ENCODE peak calls at places on chromosomes 5 and 9, in eight cellular contexts. One of them, this sample, is unnamed.

GRCh38 chr5:92678576-92679105 is 902.4 kb downstream of the NR2F1-AS1 start:
- DNase-seq in iris pigment epithelial cell: no peak
- DNase-seq in astrocyte of the spinal cord: no peak
- DNase-seq in NCI-H748 treated with DMSO at 0.1 percent for 48 hours: no peak
- DNase-seq in activated naive CD4-positive, alpha-beta T cell treated with anti-CD3 and anti-CD28 coated beads, Interleukin-2, amount 50 U/mL, for 16 hours: no peak
- DNase-seq in erythroblast: no peak
- DNase-seq in pancreas: no peak
- DNase-seq in Calu3: peak
- DNase-seq in this sample: no peak

GRCh38 chr5:61162832-61163567 is 732 bp upstream of the SMIM15 start:
- DNase-seq in iris pigment epithelial cell: peak
- DNase-seq in astrocyte of the spinal cord: peak
- DNase-seq in NCI-H748 treated with DMSO at 0.1 percent for 48 hours: peak
- DNase-seq in activated naive CD4-positive, alpha-beta T cell treated with anti-CD3 and anti-CD28 coated beads, Interleukin-2, amount 50 U/mL, for 16 hours: peak
- DNase-seq in erythroblast: peak
- DNase-seq in pancreas: no peak
- DNase-seq in Calu3: peak
- DNase-seq in this sample: no peak

GRCh38 chr9:23555849-23556248 is 270.2 kb downstream of the ELAVL2 start:
- DNase-seq in iris pigment epithelial cell: peak
- DNase-seq in astrocyte of the spinal cord: peak
- DNase-seq in NCI-H748 treated with DMSO at 0.1 percent for 48 hours: peak
- DNase-seq in activated naive CD4-positive, alpha-beta T cell treated with anti-CD3 and anti-CD28 coated beads, Interleukin-2, amount 50 U/mL, for 16 hours: no peak
- DNase-seq in erythroblast: no peak
- DNase-seq in pancreas: no peak
- DNase-seq in Calu3: no peak
- DNase-seq in this sample: no peak

GRCh38 chr5:15544039-15544438 is 44.1 kb downstream of the FBXL7 start:
- DNase-seq in iris pigment epithelial cell: no peak
- DNase-seq in astrocyte of the spinal cord: peak
- DNase-seq in NCI-H748 treated with DMSO at 0.1 percent for 48 hours: no peak
- DNase-seq in activated naive CD4-positive, alpha-beta T cell treated with anti-CD3 and anti-CD28 coated beads, Interleukin-2, amount 50 U/mL, for 16 hours: no peak
- DNase-seq in erythroblast: no peak
- DNase-seq in pancreas: no peak
- DNase-seq in Calu3: no peak
- DNase-seq in this sample: no peak

GRCh38 chr5:160903076-160903475 is 51.1 kb upstream of the ATP10B start:
- DNase-seq in iris pigment epithelial cell: no peak
- DNase-seq in astrocyte of the spinal cord: no peak
- DNase-seq in NCI-H748 treated with DMSO at 0.1 percent for 48 hours: no peak
- DNase-seq in activated naive CD4-positive, alpha-beta T cell treated with anti-CD3 and anti-CD28 coated beads, Interleukin-2, amount 50 U/mL, for 16 hours: no peak
- DNase-seq in erythroblast: no peak
- DNase-seq in pancreas: no peak
- DNase-seq in Calu3: no peak
- DNase-seq in this sample: no peak

GRCh38 chr5:55176176-55176818 is 3.3 kb upstream of the CDC20B start:
- DNase-seq in iris pigment epithelial cell: peak
- DNase-seq in astrocyte of the spinal cord: no peak
- DNase-seq in NCI-H748 treated with DMSO at 0.1 percent for 48 hours: peak
- DNase-seq in activated naive CD4-positive, alpha-beta T cell treated with anti-CD3 and anti-CD28 coated beads, Interleukin-2, amount 50 U/mL, for 16 hours: peak
- DNase-seq in erythroblast: peak
- DNase-seq in pancreas: peak
- DNase-seq in Calu3: peak
- DNase-seq in this sample: peak

GRCh38 chr5:158154226-158155005 is 295.5 kb upstream of the CLINT1 start:
- DNase-seq in iris pigment epithelial cell: peak
- DNase-seq in astrocyte of the spinal cord: peak
- DNase-seq in NCI-H748 treated with DMSO at 0.1 percent for 48 hours: no peak
- DNase-seq in activated naive CD4-positive, alpha-beta T cell treated with anti-CD3 and anti-CD28 coated beads, Interleukin-2, amount 50 U/mL, for 16 hours: no peak
- DNase-seq in erythroblast: no peak
- DNase-seq in pancreas: no peak
- DNase-seq in Calu3: no peak
- DNase-seq in this sample: no peak

GRCh38 chr5:35853652-35854051 is 3.0 kb upstream of the IL7R start:
- DNase-seq in iris pigment epithelial cell: no peak
- DNase-seq in astrocyte of the spinal cord: no peak
- DNase-seq in NCI-H748 treated with DMSO at 0.1 percent for 48 hours: no peak
- DNase-seq in activated naive CD4-positive, alpha-beta T cell treated with anti-CD3 and anti-CD28 coated beads, Interleukin-2, amount 50 U/mL, for 16 hours: peak
- DNase-seq in erythroblast: no peak
- DNase-seq in pancreas: no peak
- DNase-seq in Calu3: no peak
- DNase-seq in this sample: peak